ENCODE peak calls at places on chromosomes 4 and X, in four cellular contexts. E is breast epithelium, K is heart right ventricle, P is brain microvascular endothelial cell. T is an unnamed sample.
A peak's percentile ranks its signal among the peaks of the same experiment; 100 is the strongest.

GRCh38 chr4:86450861-86451260 is 91.0 kb upstream of the MAPK10 start:
- DNase-seq in E (no peak), K (no peak), P (no peak), T (no peak)

GRCh38 chr4:140300271-140300970 is 73.0 kb upstream of the SCOC start:
- DNase-seq in E (no peak), K (no peak), P (peak; percentile 22), T (no peak)

GRCh38 chrX:9522756-9523155 is 57.9 kb downstream of the TBL1X start:
- DNase-seq in E (no peak), K (no peak), P (no peak), T (no peak)

GRCh38 chrX:40434947-40435346 is 145.8 kb upstream of the ATP6AP2 start:
- DNase-seq in E (no peak), K (no peak), P (no peak), T (peak; percentile 18)

GRCh38 chr4:16431871-16432270 is 205.6 kb upstream of the TAPT1 start:
- DNase-seq in E (no peak), K (no peak), P (no peak), T (no peak)

GRCh38 chrX:22136711-22137110 is 104.6 kb downstream of the PHEX start:
- DNase-seq in E (no peak), K (no peak), P (no peak), T (no peak)

GRCh38 chr4:40984051-40984450 is 230.3 kb downstream of the APBB2 start:
- DNase-seq in E (peak; percentile 57), K (no peak), P (no peak), T (no peak)

GRCh38 chr4:176309046-176309445 is 10.7 kb upstream of the SPCS3 start:
- DNase-seq in E (no peak), K (no peak), P (no peak), T (no peak)

GRCh38 chr4:111631157-111631999 is 513.9 kb upstream of the FAM241A start:
- DNase-seq in E (no peak), K (no peak), P (no peak), T (no peak)

GRCh38 chrX:21151051-21151450 is 223.2 kb upstream of the CNKSR2 start:
- DNase-seq in E (no peak), K (no peak), P (no peak), T (no peak)

GRCh38 chrX:87664381-87664780 is 146.8 kb downstream of the KLHL4 start:
- DNase-seq in E (no peak), K (no peak), P (no peak), T (no peak)

GRCh38 chr4:41851621-41852020 is 83.6 kb upstream of the TMEM33 start:
- DNase-seq in E (no peak), K (no peak), P (no peak), T (no peak)

GRCh38 chr4:113355550-113356371 is 306.3 kb downstream of the ANK2 start:
- DNase-seq in E (no peak), K (peak; percentile 40), P (peak; percentile 94), T (peak; percentile 22)

GRCh38 chr4:81913427-81913878 is 441.7 kb upstream of the RASGEF1B start:
- DNase-seq in E (no peak), K (peak; percentile 25), P (peak; percentile 24), T (no peak)

GRCh38 chrX:39577206-39577605 is 520.6 kb downstream of the BCOR start:
- DNase-seq in E (no peak), K (no peak), P (no peak), T (no peak)

GRCh38 chr4:24174622-24175021 is 284.8 kb upstream of the PPARGC1A start:
- DNase-seq in E (no peak), K (no peak), P (no peak), T (no peak)

GRCh38 chrX:69116077-69116476 is 49.2 kb downstream of the PJA1 start:
- DNase-seq in E (no peak), K (no peak), P (no peak), T (no peak)

GRCh38 chrX:41491267-41492004 is 44.3 kb downstream of the NYX start:
- DNase-seq in E (no peak), K (no peak), P (peak; percentile 71), T (no peak)

GRCh38 chr4:113468165-113469022 is 293.1 kb downstream of the CAMK2D start:
- DNase-seq in E (peak; percentile 52), K (peak; percentile 82), P (peak; percentile 99), T (peak; percentile 55)

GRCh38 chr4:60173718-60174117 is 1026.4 kb upstream of the ADGRL3 start:
- DNase-seq in E (no peak), K (no peak), P (no peak), T (no peak)

GRCh38 chr4:90025248-90025647 is 101.9 kb upstream of the CCSER1 start:
- DNase-seq in E (no peak), K (no peak), P (no peak), T (no peak)

GRCh38 chr4:80070880-80071620 is 2.0 kb downstream of the ANTXR2 start:
- DNase-seq in E (no peak), K (no peak), P (no peak), T (no peak)

GRCh38 chr4:81040175-81040659 is 9.7 kb downstream of the BMP3 start:
- DNase-seq in E (no peak), K (no peak), P (peak; percentile 24), T (no peak)

GRCh38 chr4:144831971-144832370 is 186.0 kb downstream of the HHIP start:
- DNase-seq in E (no peak), K (no peak), P (no peak), T (no peak)

GRCh38 chr4:187019896-187020295 is 296.2 kb upstream of the FAT1 start:
- DNase-seq in E (no peak), K (no peak), P (peak; percentile 12), T (no peak)

GRCh38 chrX:134396174-134396573 is 63.8 kb upstream of the HPRT1 start:
- DNase-seq in E (no peak), K (no peak), P (no peak), T (no peak)

GRCh38 chr4:158163941-158164665 is 8.7 kb downstream of the GASK1B start:
- DNase-seq in E (no peak), K (no peak), P (no peak), T (no peak)

GRCh38 chrX:101485212-101486064 is at the start of gene ARMCX4:
- DNase-seq in E (peak; percentile 56), K (peak; percentile 19), P (peak; percentile 42), T (peak; percentile 34)

GRCh38 chrX:47030339-47030738 is 47.9 kb upstream of the RGN start:
- DNase-seq in E (no peak), K (peak; percentile 32), P (peak; percentile 47), T (no peak)

GRCh38 chrX:49977319-49978090 is 55.1 kb downstream of the CLCN5 start:
- DNase-seq in E (no peak), K (no peak), P (no peak), T (no peak)

GRCh38 chr4:99323761-99324160 is 2.6 kb upstream of the ADH1B start:
- DNase-seq in E (no peak), K (no peak), P (no peak), T (no peak)

GRCh38 chr4:105990933-105991332 is 95.7 kb downstream of the NPNT start:
- DNase-seq in E (peak; percentile 91), K (peak; percentile 89), P (peak; percentile 65), T (peak; percentile 85)
- H3K27ac ChIP-seq in E (peak overlapping the region; percentile 78), K (peak overlapping the region; percentile 49), P (no peak overlapping the region), T (peak overlapping the region; percentile 76)

GRCh38 chr4:8274066-8274652 is 4.6 kb downstream of the HTRA3 start:
- DNase-seq in E (no peak), K (no peak), P (no peak), T (no peak)

GRCh38 chr4:8276358-8277240 is 7.0 kb downstream of the HTRA3 start:
- DNase-seq in E (no peak), K (peak; percentile 56), P (no peak), T (peak; percentile 78)

GRCh38 chr4:8273450-8273849 is 3.9 kb downstream of the HTRA3 start:
- DNase-seq in E (no peak), K (no peak), P (no peak), T (no peak)

GRCh38 chr4:8275511-8275910 is 6.0 kb downstream of the HTRA3 start:
- DNase-seq in E (no peak), K (no peak), P (no peak), T (peak; percentile 10)

DNA sequence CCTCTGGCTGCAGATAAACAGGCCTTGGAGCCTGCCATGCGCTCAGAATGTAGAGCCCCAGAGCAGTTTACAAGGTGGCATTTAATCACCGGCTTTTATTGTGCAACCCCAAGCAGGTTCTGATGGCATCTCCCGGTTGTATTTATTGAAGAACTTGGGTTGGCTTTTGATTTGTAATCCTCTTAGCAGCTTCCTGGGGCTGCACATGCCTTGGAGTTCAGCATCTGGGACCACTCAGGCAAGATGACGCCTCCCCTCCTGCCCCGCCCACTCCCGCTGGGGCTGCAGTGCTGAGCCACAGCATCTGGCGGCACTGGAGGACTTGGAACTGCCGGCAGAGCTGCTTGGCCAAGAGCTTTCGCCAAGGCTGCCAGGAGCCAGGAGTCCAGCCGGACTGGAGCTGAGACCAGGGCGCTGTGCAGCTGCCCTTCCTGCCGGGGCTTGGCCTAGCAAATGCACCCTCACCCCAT is 5.3 kb downstream of the HTRA3 start:
- DNase-seq in E (peak; percentile 65), K (peak; percentile 87), P (peak; percentile 67), T (peak; percentile 90)
- TF ChIP-seq CTCF in E (no peak), K (peak; percentile 12), P (peak; percentile 69), T (peak; percentile 53)

DNA sequence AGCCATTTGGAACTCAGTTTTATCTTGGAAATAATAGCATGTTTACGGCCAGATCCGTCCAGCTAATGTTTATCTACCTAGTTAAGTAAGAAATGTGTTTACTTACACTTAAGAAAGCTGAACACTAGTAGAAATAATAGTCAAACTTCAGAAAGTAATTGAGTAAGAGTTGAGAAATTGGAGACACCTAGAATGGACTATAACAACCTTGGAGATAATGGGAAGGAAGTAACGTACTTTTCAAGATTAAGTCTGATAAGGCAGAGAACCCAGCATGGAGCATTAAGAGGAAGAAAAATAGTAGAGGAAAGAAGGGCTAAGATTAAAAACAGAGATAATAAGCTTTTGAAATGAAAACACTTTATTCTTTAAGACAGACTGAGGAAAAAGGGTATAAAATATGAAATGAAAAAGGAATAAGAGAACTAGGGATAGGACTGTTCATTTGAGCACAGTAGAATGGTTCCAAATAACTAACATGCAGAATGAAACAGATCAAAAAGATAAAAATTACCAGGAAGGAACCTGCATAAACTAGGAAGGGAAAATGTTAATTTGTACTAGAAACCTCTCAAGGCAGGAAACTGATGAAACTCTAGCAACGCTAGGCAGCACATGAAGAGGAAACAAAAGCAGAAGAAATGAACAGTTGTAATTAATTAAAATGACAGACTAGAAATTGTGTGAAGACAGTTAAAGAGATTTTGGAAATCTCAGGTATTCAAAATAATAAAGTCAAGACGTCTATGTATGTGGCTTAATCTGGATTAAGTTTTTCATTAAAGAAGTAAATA is 71.7 kb downstream of the FBXW7 start:
- DNase-seq in E (no peak), K (no peak), P (no peak), T (no peak)
- H3K27ac ChIP-seq in E (no peak overlapping the region), K (no peak overlapping the region), P (no peak overlapping the region), T (no peak overlapping the region)

DNA sequence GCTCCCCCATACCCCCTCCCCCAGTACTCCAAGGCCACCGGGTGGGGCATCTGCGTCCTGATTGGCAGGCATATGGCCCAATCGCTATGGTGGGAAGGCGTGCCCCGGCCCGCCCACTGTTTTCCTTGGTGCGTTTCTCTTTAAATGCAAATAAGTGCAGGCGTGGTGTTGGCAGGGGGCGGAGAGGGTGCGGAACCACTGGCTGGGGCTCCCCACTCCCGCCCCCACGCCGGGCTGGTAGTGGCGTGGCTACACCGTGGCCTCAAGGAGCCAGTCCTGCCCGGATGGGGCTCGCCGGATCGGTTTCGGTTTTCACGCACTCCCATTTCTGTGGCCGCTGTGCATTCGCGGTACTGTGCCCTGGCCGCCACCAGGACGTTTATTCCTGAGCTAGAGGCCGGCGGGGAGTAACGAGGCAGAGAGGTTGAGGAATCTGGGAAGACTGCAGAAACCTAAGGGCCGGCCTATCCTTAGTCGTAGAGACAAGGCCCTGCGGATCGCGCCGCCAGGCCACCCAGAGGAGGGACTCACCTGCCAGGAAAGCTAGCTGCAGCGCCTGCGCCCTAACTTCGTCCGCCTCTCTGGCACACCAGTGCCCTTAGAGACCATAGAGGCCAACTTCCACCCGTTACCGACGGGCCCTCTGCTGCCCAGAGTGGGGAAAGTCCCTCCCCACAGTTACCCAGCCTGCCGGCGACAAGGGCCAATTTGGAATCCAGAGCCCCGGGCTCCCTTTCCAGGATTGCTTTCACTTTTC is 405 bp upstream of the AMER1 start:
- DNase-seq in E (peak; percentile 91), K (peak; percentile 92), P (peak; percentile 94), T (peak; percentile 93)
- TF ChIP-seq CTCF in E (no peak), K (no peak), P (no peak), T (peak; percentile 41)

T was measured in left ventricle myocardium inferior.